ENCODE peak calls at places on chromosomes 4 and X, in five cellular contexts. T is left ventricle myocardium inferior, Z is iPS DF 6.9, W is PC-3, L is adrenal gland. D is an unnamed sample. For H3K4me1 and H3K9me3, the result is how much of the 10 kb centered on the place peaks cover.

GRCh38 chr4:123235431-123235830 is 161.2 kb upstream of the SPRY1 start:
- DNase-seq in T (no peak), Z (no peak), W (peak), L (no peak), D (no peak)

GRCh38 chrX:111100191-111100590 is 4.2 kb downstream of the PAK3 start:
- DNase-seq in T (no peak), Z (no peak), W (peak), L (peak), D (no peak)

GRCh38 chr4:123488916-123489315 is 92.3 kb downstream of the SPRY1 start:
- DNase-seq in T (no peak), Z (no peak), W (peak), L (no peak), D (no peak)

GRCh38 chr4:42767669-42768068 is 110.8 kb upstream of the ATP8A1 start:
- DNase-seq in T (no peak), Z (no peak), W (no peak), L (no peak), D (no peak)

GRCh38 chr4:119688439-119688838 is 59.8 kb upstream of the PDE5A start:
- DNase-seq in T (no peak), Z (no peak), W (no peak), L (no peak), D (no peak)

GRCh38 chrX:153533041-153533565 is 15.7 kb downstream of the ATP2B3 start:
- DNase-seq in T (no peak), Z (no peak), W (no peak), L (peak), D (no peak)

GRCh38 chr4:165481458-165481857 is 102.7 kb downstream of the CPE start:
- DNase-seq in T (no peak), Z (no peak), W (no peak), L (no peak), D (no peak)

GRCh38 chrX:109848451-109849050 is 115.5 kb upstream of the ACSL4 start:
- DNase-seq in T (no peak), Z (no peak), W (no peak), L (no peak), D (no peak)

GRCh38 chr4:41369680-41370079 is 113.0 kb downstream of the UCHL1 start:
- DNase-seq in T (peak), Z (no peak), W (no peak), L (peak), D (no peak)

GRCh38 chrX:53077207-53078197 is 4.7 kb upstream of the TSPYL2 start:
- DNase-seq in T (no peak), Z (no peak), W (no peak), L (peak), D (no peak)

GRCh38 chr4:16862688-16863087 is 35.8 kb downstream of the LDB2 start:
- DNase-seq in T (no peak), Z (no peak), W (no peak), L (peak), D (no peak)

GRCh38 chr4:184344899-184345572 is 127.4 kb upstream of the ENPP6 start:
- DNase-seq in T (no peak), Z (no peak), W (no peak), L (peak), D (no peak)

GRCh38 chr4:150176559-150176958 is 98.3 kb downstream of the DCLK2 start:
- DNase-seq in T (peak), Z (no peak), W (no peak), L (no peak), D (no peak)

GRCh38 chr4:52640808-52641595 is 18.1 kb downstream of the USP46 start:
- DNase-seq in T (no peak), Z (no peak), W (no peak), L (no peak), D (no peak)

GRCh38 chr4:80184791-80185756 is 12.2 kb upstream of the PRDM8 start:
- DNase-seq in T (no peak), Z (no peak), W (peak), L (no peak), D (peak)

GRCh38 chr4:38904090-38904666 is 36.6 kb downstream of the FAM114A1 start:
- DNase-seq in T (no peak), Z (no peak), W (no peak), L (no peak), D (no peak)

GRCh38 chr4:10371869-10372471 is 85.3 kb downstream of the ZNF518B start:
- DNase-seq in T (no peak), Z (no peak), W (no peak), L (no peak), D (no peak)

GRCh38 chr4:24240655-24241054 is 343.7 kb downstream of the DHX15 start:
- DNase-seq in T (no peak), Z (no peak), W (no peak), L (no peak), D (no peak)

DNA sequence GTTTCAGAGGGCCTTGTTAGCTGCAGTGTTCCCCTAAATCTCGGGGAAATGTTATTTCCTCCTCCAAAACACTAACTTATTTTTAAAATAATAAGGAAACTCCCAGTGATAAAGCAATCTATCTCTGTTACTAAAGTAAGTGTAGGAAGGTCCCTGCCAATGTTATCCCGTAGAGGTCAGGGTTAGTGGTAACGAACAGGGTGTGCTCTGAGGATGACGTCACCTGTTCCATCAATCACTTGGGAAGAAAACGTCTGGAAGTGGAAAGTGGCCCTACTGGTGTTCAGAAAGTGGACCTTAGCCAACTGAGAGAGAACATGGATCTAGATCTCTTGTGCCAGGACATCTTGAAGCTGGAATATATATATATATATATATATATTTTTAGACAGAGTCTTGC is 249.5 kb downstream of the BCOR start:
- DNase-seq in T (no peak), Z (no peak), W (no peak), L (peak), D (peak)
- H3K4me1 ChIP-seq in T (under half), Z (under half), W (under half), L (under half), D (under half)

GRCh38 chr4:6824772-6825402 is 42.4 kb downstream of the KIAA0232 start:
- DNase-seq in T (no peak), Z (no peak), W (peak), L (no peak), D (no peak)

GRCh38 chr4:6825403-6825802 is 42.9 kb downstream of the KIAA0232 start:
- DNase-seq in T (no peak), Z (no peak), W (no peak), L (no peak), D (no peak)

GRCh38 chr4:6829077-6829476 is 46.5 kb downstream of the KIAA0232 start:
- DNase-seq in T (no peak), Z (no peak), W (no peak), L (no peak), D (no peak)

GRCh38 chr4:6824071-6824470 is 41.5 kb downstream of the KIAA0232 start:
- DNase-seq in T (no peak), Z (no peak), W (peak), L (no peak), D (no peak)

DNA sequence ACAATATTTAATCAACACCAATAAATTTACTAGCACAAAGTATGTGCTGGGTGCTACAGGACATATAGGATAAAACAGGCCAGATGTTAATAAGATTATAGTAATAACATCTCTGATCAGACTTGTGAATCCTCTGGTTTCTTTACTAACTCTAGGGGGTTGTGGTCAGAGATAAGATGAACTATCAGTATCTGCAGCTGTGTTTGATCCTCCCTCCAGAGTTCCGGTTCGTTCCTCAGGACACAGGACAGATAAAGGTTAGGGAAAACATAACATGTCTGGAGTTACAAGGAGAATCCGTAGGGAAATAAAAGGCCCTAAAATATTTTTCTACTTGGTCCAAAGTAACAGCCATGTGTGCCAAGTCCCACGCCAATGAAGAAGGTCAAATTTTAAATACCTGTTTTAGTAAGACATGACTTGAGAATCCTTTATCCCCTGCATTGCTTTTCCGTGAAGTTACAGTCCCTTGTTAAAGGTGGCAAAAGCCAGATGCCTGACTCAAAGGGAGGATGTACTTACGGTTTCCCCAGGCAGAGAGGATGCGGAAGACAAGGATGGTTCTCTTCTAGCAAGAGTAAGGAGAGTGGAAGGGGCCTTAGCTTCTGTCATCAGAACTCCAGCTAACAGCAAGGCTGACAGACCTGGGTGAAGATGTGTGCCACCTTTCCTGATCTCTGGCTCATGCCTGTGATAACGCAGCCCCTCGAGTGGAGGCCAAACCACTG is 44.4 kb downstream of the KIAA0232 start:
- DNase-seq in T (no peak), Z (no peak), W (no peak), L (no peak), D (no peak)
- H3K27ac ChIP-seq in T (no peak), Z (no peak), W (no peak), L (no peak), D (no peak)

GRCh38 chrX:55839480-55839879 is 121.9 kb downstream of the RRAGB start:
- DNase-seq in T (no peak), Z (no peak), W (no peak), L (no peak), D (no peak)

DNA sequence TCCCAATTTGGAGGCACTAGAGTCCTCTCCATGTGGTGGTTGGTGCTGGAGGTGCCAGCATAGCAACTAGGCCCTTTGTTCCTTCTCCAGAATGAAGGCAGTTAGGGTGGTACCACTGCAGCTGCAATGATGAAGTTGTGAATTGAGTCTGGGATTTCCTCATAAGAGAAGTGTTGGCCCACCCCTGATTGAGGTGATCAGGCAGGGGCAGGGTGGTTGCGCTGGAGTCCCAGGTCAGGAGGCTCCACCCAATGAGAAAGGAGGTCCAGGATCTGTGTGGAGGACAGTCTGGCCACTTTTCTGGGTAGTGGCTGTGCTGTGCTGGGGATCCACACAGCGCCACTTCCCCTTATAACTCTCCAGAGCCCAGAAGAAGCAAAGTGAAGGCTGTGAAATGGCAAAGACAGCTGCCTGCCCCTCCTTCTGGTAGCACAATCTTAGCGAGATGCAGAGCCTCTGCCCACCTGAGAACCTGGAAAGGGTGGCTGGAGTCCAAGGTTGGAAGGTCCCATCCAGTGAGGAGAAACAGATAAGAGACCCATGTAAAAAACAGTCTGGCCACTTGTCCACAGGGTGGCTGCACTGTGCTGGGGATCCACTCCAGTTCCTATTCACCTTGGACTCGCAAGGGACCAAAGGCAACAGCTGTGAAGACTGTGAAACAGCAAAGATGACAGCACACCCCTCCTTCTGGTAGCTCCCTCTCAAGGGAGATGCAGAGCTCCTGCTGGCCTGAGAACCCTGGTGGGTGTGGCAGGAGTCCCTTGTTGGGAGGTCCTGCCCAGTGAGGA is 124.6 kb downstream of the RRAGB start:
- DNase-seq in T (no peak), Z (no peak), W (no peak), L (no peak), D (no peak)
- H3K9me3 ChIP-seq in T (under half), Z (under half), W (under half), L (under half), D (under half)

GRCh38 chr4:1210241-1210841 is 38.0 kb upstream of the SPON2 start:
- DNase-seq in T (peak), Z (no peak), W (no peak), L (peak), D (peak)
- H3K4me1 ChIP-seq in T (half or more), Z (under half), W (under half), L (under half), D (under half)

GRCh38 chr4:157223446-157223845 is 2.9 kb downstream of the GRIA2 start:
- DNase-seq in T (no peak), Z (no peak), W (no peak), L (no peak), D (no peak)
- H3K27ac ChIP-seq in T (no peak), Z (no peak), W (no peak), L (peak), D (peak)

GRCh38 chrX:8289523-8289922 is 118.5 kb upstream of the VCX2 start:
- DNase-seq in T (no peak), Z (no peak), W (peak), L (no peak), D (no peak)

GRCh38 chrX:8284131-8284530 is 113.1 kb upstream of the VCX2 start:
- DNase-seq in T (no peak), Z (no peak), W (peak), L (no peak), D (no peak)

GRCh38 chrX:8288590-8288989 is 117.5 kb upstream of the VCX2 start:
- DNase-seq in T (no peak), Z (no peak), W (peak), L (no peak), D (no peak)
- H3K9me3 ChIP-seq in T (under half), Z (under half), W (under half), L (under half), D (under half)

D was measured in uterus.